ENCODE peak calls at places on chromosomes 11 and 22, in eight cellular contexts. K, L, D, E, I, U, M and N are unnamed samples.

GRCh38 chr22:50260801-50261614 is 475 bp downstream of the MAPK12 start:
- DNase-seq in K (peak), L (no peak), D (no peak), E (peak), I (peak), U (peak), M (no peak), N (no peak)

GRCh38 chr22:47201186-47201995 is 438.9 kb downstream of the TBC1D22A start:
- DNase-seq in K (peak), L (peak), D (no peak), E (no peak), I (no peak), U (no peak), M (no peak), N (peak)

GRCh38 chr22:27270818-27271510 is 530.6 kb downstream of the MN1 start:
- DNase-seq in K (no peak), L (no peak), D (no peak), E (no peak), I (peak), U (no peak), M (no peak), N (no peak)

GRCh38 chr11:1307163-1307870 is 2.1 kb downstream of the TOLLIP start:
- DNase-seq in K (peak), L (no peak), D (no peak), E (no peak), I (no peak), U (no peak), M (no peak), N (peak)

GRCh38 chr11:101912823-101913284 is 2.0 kb upstream of the CEP126 start:
- DNase-seq in K (no peak), L (no peak), D (no peak), E (no peak), I (peak), U (peak), M (no peak), N (no peak)

GRCh38 chr11:65651589-65652510 is 10.9 kb downstream of the RELA start:
- DNase-seq in K (no peak), L (peak), D (no peak), E (no peak), I (peak), U (peak), M (no peak), N (no peak)

GRCh38 chr22:50118557-50119168 is 28.9 kb downstream of the MOV10L1 start:
- DNase-seq in K (no peak), L (peak), D (no peak), E (no peak), I (peak), U (peak), M (peak), N (no peak)

GRCh38 chr11:2466869-2467694 is 22.3 kb downstream of the KCNQ1 start:
- DNase-seq in K (peak), L (peak), D (no peak), E (peak), I (no peak), U (no peak), M (no peak), N (peak)

GRCh38 chr11:35178067-35178805 is 39.3 kb downstream of the CD44 start:
- DNase-seq in K (no peak), L (no peak), D (no peak), E (no peak), I (no peak), U (no peak), M (no peak), N (no peak)

GRCh38 chr11:76648061-76648460 is 22.5 kb downstream of the LRRC32 start:
- DNase-seq in K (peak), L (peak), D (no peak), E (no peak), I (no peak), U (no peak), M (no peak), N (peak)

GRCh38 chr11:77101043-77101537 is 1.6 kb upstream of the OMP start:
- DNase-seq in K (no peak), L (no peak), D (no peak), E (peak), I (no peak), U (peak), M (no peak), N (no peak)

GRCh38 chr11:76666408-76666807 is 4.1 kb downstream of the LRRC32 start:
- DNase-seq in K (no peak), L (peak), D (no peak), E (peak), I (peak), U (peak), M (no peak), N (no peak)

GRCh38 chr11:62671604-62672528 is at the start of the genes LBHD1 and UQCC3:
- DNase-seq in K (peak), L (peak), D (peak), E (peak), I (peak), U (peak), M (no peak), N (no peak)

GRCh38 chr11:69011624-69012091 is 1.4 kb downstream of the MRGPRF start:
- DNase-seq in K (no peak), L (no peak), D (no peak), E (no peak), I (no peak), U (no peak), M (no peak), N (no peak)

GRCh38 chr11:41281131-41281742 is 178.2 kb downstream of the LRRC4C start:
- DNase-seq in K (no peak), L (no peak), D (no peak), E (no peak), I (peak), U (peak), M (peak), N (no peak)

GRCh38 chr11:102313225-102313940 is 3.9 kb upstream of the BIRC3 start:
- DNase-seq in K (no peak), L (no peak), D (no peak), E (peak), I (peak), U (peak), M (no peak), N (no peak)

GRCh38 chr22:26894766-26895485 is 237.5 kb downstream of the MIAT start:
- DNase-seq in K (peak), L (no peak), D (peak), E (no peak), I (peak), U (peak), M (peak), N (peak)

GRCh38 chr11:60763692-60764369 is 7.2 kb downstream of the MS4A15 start:
- DNase-seq in K (no peak), L (peak), D (no peak), E (peak), I (no peak), U (no peak), M (no peak), N (no peak)

GRCh38 chr22:34845391-34845790 is 220.6 kb upstream of the ISX start:
- DNase-seq in K (no peak), L (no peak), D (no peak), E (no peak), I (no peak), U (no peak), M (no peak), N (no peak)

GRCh38 chr11:1567052-1567720 is 4.9 kb downstream of the DUSP8 start:
- DNase-seq in K (no peak), L (no peak), D (no peak), E (no peak), I (no peak), U (no peak), M (no peak), N (peak)

GRCh38 chr11:132343445-132343844 is 973.0 kb downstream of the NTM start:
- DNase-seq in K (no peak), L (no peak), D (no peak), E (peak), I (no peak), U (no peak), M (no peak), N (no peak)

GRCh38 chr11:130815921-130816320 is 100.4 kb downstream of the SNX19 start:
- DNase-seq in K (no peak), L (no peak), D (no peak), E (no peak), I (no peak), U (no peak), M (no peak), N (no peak)

GRCh38 chr11:93329936-93330445 is 551 bp upstream of the DEUP1 start:
- DNase-seq in K (no peak), L (no peak), D (no peak), E (no peak), I (peak), U (peak), M (no peak), N (no peak)

GRCh38 chr11:6601041-6601461 is 2.4 kb downstream of the RRP8 start:
- DNase-seq in K (no peak), L (no peak), D (no peak), E (no peak), I (no peak), U (no peak), M (no peak), N (no peak)

GRCh38 chr22:37021710-37022482 is 2.4 kb downstream of the MPST start:
- DNase-seq in K (peak), L (no peak), D (peak), E (peak), I (peak), U (peak), M (no peak), N (no peak)